ENCODE peak calls at places on chromosomes 12 and 14, in nine cellular contexts. B, K, O, G, Z, M, H, I and W are unnamed samples.

GRCh38 chr12:130521375-130522124 is 183.9 kb downstream of the PIWIL1 start:
- DNase-seq in B (no peak), O (no peak), H (no peak), G (no peak), I (no peak), K (no peak), M (no peak), Z (no peak), W (no peak)

GRCh38 chr12:57590892-57591566 is at the start of gene PIP4K2C:
- DNase-seq in H (peak), M (peak), I (peak), G (peak), Z (peak), B (peak), O (no peak), K (peak), W (peak)

GRCh38 chr14:53226553-53226952 is 73.4 kb upstream of the DDHD1 start:
- DNase-seq in Z (no peak), H (peak), O (no peak), K (no peak), I (no peak), B (peak), G (no peak), M (peak), W (no peak)

GRCh38 chr12:10615532-10615931 is 2.1 kb upstream of the MAGOHB start:
- DNase-seq in K (no peak), H (no peak), I (no peak), G (no peak), M (peak), B (no peak), Z (no peak), O (no peak), W (no peak)

GRCh38 chr14:44966601-44967336 is 4.8 kb downstream of the TOGARAM1 start:
- DNase-seq in G (no peak), M (no peak), B (peak), K (no peak), H (peak), O (no peak), Z (no peak), I (no peak), W (no peak)

GRCh38 chr12:88411689-88412088 is 168.6 kb downstream of the KITLG start:
- DNase-seq in G (no peak), I (no peak), Z (no peak), K (no peak), H (no peak), O (no peak), B (no peak), M (no peak), W (no peak)

GRCh38 chr12:114316076-114316475 is 89.9 kb downstream of the TBX5 start:
- DNase-seq in B (peak), M (no peak), O (no peak), K (no peak), I (no peak), H (peak), Z (no peak), G (no peak), W (no peak)

GRCh38 chr12:103748002-103748401 is 93.0 kb downstream of the NT5DC3 start:
- DNase-seq in G (no peak), K (no peak), Z (no peak), B (no peak), H (no peak), I (peak), M (peak), O (no peak), W (no peak)

GRCh38 chr12:32005496-32006125 is 46.4 kb downstream of the RESF1 start:
- DNase-seq in I (no peak), O (no peak), B (no peak), M (no peak), H (no peak), Z (no peak), G (no peak), K (no peak), W (no peak)

GRCh38 chr12:65532744-65533143 is 254.3 kb downstream of the MSRB3 start:
- DNase-seq in B (peak), G (no peak), H (peak), K (no peak), M (peak), O (no peak), I (peak), Z (no peak), W (no peak)

GRCh38 chr14:71289536-71289935 is 382.3 kb downstream of the PCNX1 start:
- DNase-seq in K (no peak), O (no peak), M (no peak), I (no peak), H (no peak), Z (no peak), G (no peak), B (no peak), W (no peak)

GRCh38 chr14:35386673-35387125 is 17.9 kb downstream of the NFKBIA start:
- DNase-seq in I (no peak), M (no peak), H (no peak), K (no peak), Z (no peak), O (no peak), G (no peak), B (no peak), W (no peak)

GRCh38 chr12:53757095-53757770 is 5.5 kb upstream of the CISTR start:
- DNase-seq in I (peak), O (no peak), M (peak), B (peak), G (peak), K (peak), Z (peak), H (peak), W (peak)

GRCh38 chr12:11689591-11690158 is 40.2 kb downstream of the ETV6 start:
- DNase-seq in M (no peak), G (no peak), H (no peak), Z (no peak), I (no peak), B (no peak), K (no peak), O (no peak), W (peak)

GRCh38 chr12:94792690-94793089 is 142.3 kb upstream of the TMCC3 start:
- DNase-seq in G (no peak), M (no peak), B (peak), I (no peak), O (no peak), Z (no peak), K (peak), H (peak), W (no peak)

GRCh38 chr12:49051777-49052438 is 8.7 kb downstream of the KMT2D start:
- DNase-seq in Z (no peak), H (no peak), I (no peak), O (no peak), K (no peak), G (no peak), B (no peak), M (no peak), W (no peak)

GRCh38 chr14:71050227-71050823 is 143.1 kb downstream of the PCNX1 start:
- DNase-seq in Z (no peak), I (no peak), H (peak), O (no peak), K (no peak), G (no peak), M (no peak), B (peak), W (no peak)

GRCh38 chr12:43578782-43579181 is 26.8 kb upstream of the ADAMTS20 start:
- DNase-seq in M (peak), B (peak), H (no peak), I (no peak), Z (no peak), K (no peak), O (no peak), G (no peak), W (no peak)

GRCh38 chr14:23009939-23010718 is at the start of gene C14orf93:
- DNase-seq in G (peak), M (peak), H (peak), O (peak), B (peak), Z (peak), K (peak), I (peak), W (peak)

GRCh38 chr12:67760586-67761275 is 112.2 kb downstream of the DYRK2 start:
- DNase-seq in H (peak), I (no peak), K (no peak), O (no peak), M (no peak), G (no peak), Z (no peak), B (no peak), W (no peak)

GRCh38 chr12:132686831-132687210 is 321 bp downstream of the POLE start:
- DNase-seq in O (no peak), I (no peak), B (no peak), G (peak), M (no peak), K (no peak), Z (no peak), H (no peak), W (no peak)

GRCh38 chr14:69087061-69087461 is 65.9 kb downstream of the DCAF5 start:
- DNase-seq in Z (no peak), K (no peak), G (no peak), I (peak), M (peak), O (no peak), H (peak), B (peak), W (no peak)

GRCh38 chr14:79418649-79419415 is 792.5 kb downstream of the DIO2 start:
- DNase-seq in H (no peak), B (no peak), O (no peak), M (no peak), Z (no peak), I (no peak), G (no peak), K (no peak), W (no peak)

GRCh38 chr12:131825146-131825892 is 2.9 kb upstream of the MMP17 start:
- DNase-seq in O (no peak), M (no peak), K (no peak), I (no peak), G (no peak), H (peak), Z (no peak), B (peak), W (no peak)

GRCh38 chr14:95915326-95915725 is 38.7 kb downstream of the TUNAR start:
- DNase-seq in K (no peak), G (peak), I (no peak), M (no peak), O (no peak), B (no peak), Z (no peak), H (no peak), W (no peak)

GRCh38 chr14:54593860-54594259 is 26.9 kb downstream of the SAMD4A start:
- DNase-seq in G (no peak), I (no peak), Z (no peak), O (no peak), B (no peak), K (no peak), M (peak), H (peak), W (no peak)

GRCh38 chr12:5966486-5967095 is 21.5 kb upstream of the ANO2 start:
- DNase-seq in K (no peak), G (no peak), I (no peak), O (no peak), Z (no peak), H (no peak), M (no peak), B (no peak), W (no peak)

GRCh38 chr12:102061096-102061555 is 665 bp downstream of the WASHC3 start:
- DNase-seq in B (peak), H (peak), K (no peak), I (peak), Z (no peak), M (peak), G (no peak), O (no peak), W (no peak)

GRCh38 chr12:108021949-108022522 is 107.1 kb upstream of the WSCD2 start:
- DNase-seq in M (no peak), O (no peak), K (no peak), G (no peak), Z (no peak), I (no peak), B (no peak), H (no peak), W (peak)

GRCh38 chr14:51185180-51185579 is 54.9 kb upstream of the TMX1 start:
- DNase-seq in O (no peak), H (no peak), G (no peak), M (no peak), B (no peak), K (no peak), Z (no peak), I (no peak), W (no peak)

GRCh38 chr12:46260913-46261476 is 7.8 kb downstream of the SLC38A1 start:
- DNase-seq in K (no peak), B (no peak), O (no peak), G (peak), M (peak), Z (no peak), H (no peak), I (no peak), W (no peak)

GRCh38 chr14:72253503-72253902 is 321.3 kb downstream of the RGS6 start:
- DNase-seq in H (no peak), Z (no peak), B (no peak), I (no peak), O (no peak), G (no peak), M (no peak), K (no peak), W (no peak)

GRCh38 chr14:92240658-92241057 is 82.3 kb upstream of the SLC24A4 start:
- DNase-seq in H (no peak), I (no peak), O (no peak), K (no peak), G (no peak), Z (no peak), B (no peak), M (no peak), W (no peak)

GRCh38 chr14:60349663-60350365 is 100.8 kb downstream of the PPM1A start:
- DNase-seq in H (peak), I (peak), K (peak), G (peak), O (peak), M (peak), B (peak), Z (no peak), W (no peak)

GRCh38 chr12:59372971-59373370 is 222.9 kb upstream of the SLC16A7 start:
- DNase-seq in Z (no peak), O (no peak), G (no peak), H (no peak), M (peak), B (peak), I (peak), K (peak), W (no peak)

GRCh38 chr12:1592444-1593231 is 1.7 kb downstream of the FBXL14 start:
- DNase-seq in K (peak), Z (peak), I (peak), G (peak), M (peak), H (peak), O (no peak), B (peak), W (no peak)

GRCh38 chr12:5706247-5706646 is 238.8 kb downstream of the ANO2 start:
- DNase-seq in K (no peak), Z (no peak), H (no peak), I (no peak), B (no peak), G (no peak), O (no peak), M (no peak), W (no peak)

GRCh38 chr14:35929171-35929570 is 103.0 kb downstream of the BRMS1L start:
- DNase-seq in K (no peak), I (no peak), M (no peak), H (no peak), G (no peak), Z (no peak), B (no peak), O (no peak), W (no peak)

GRCh38 chr12:111314949-111315539 is 53.9 kb downstream of the PHETA1 start:
- DNase-seq in Z (no peak), G (no peak), K (no peak), B (no peak), H (peak), I (no peak), M (no peak), O (no peak), W (no peak)